ENCODE peak calls at places on chromosomes 4 and X, in nine cellular contexts. Z is activated CD4-positive, alpha-beta T cell treated with anti-CD3 and anti-CD28 coated beads for 24 hours; I is endothelial cell; R is suprapubic skin; M is CD4-positive, alpha-beta memory T cell; P is Calu3; V is COR-L47; W is stimulated activated naive B cell treated with anti-CD40 and anti-IgM and Interleukin-4, amounts not matched to agents 10 μg/mL and 1 μg/mL and 100 μg/mL, for 72 hours; H is NCI-H2171 treated with DMSO at 0.1 percent for 48 hours. K is an unnamed sample.

GRCh38 chr4:101229116-101229515 is 118.2 kb downstream of the PPP3CA start:
- DNase-seq in Z (no peak), I (no peak), R (no peak), M (no peak), P (no peak), V (no peak), W (no peak), H (no peak), K (no peak)

GRCh38 chr4:156673483-156673882 is 298.1 kb downstream of the PDGFC start:
- DNase-seq in Z (no peak), I (no peak), R (no peak), M (no peak), P (no peak), V (no peak), W (no peak), H (no peak), K (no peak)

GRCh38 chr4:91170756-91171155 is 1043.6 kb downstream of the CCSER1 start:
- DNase-seq in Z (no peak), I (no peak), R (no peak), M (no peak), P (no peak), V (no peak), W (no peak), H (no peak), K (no peak)

GRCh38 chrX:153925739-153926593 is at the start of gene ARHGAP4:
- DNase-seq in Z (no peak), I (no peak), R (no peak), M (peak; percentile 45), P (no peak), V (no peak), W (peak; percentile 61), H (no peak), K (peak; percentile 72)

GRCh38 chr4:109967798-109968520 is 55.3 kb downstream of the EGF start:
- DNase-seq in Z (no peak), I (no peak), R (no peak), M (no peak), P (peak; percentile 34), V (no peak), W (no peak), H (no peak), K (no peak)

GRCh38 chr4:101201421-101201820 is 145.9 kb downstream of the PPP3CA start:
- DNase-seq in Z (no peak), I (no peak), R (no peak), M (no peak), P (no peak), V (no peak), W (no peak), H (peak; percentile 72), K (no peak)

GRCh38 chrX:9369802-9370291 is 95.0 kb upstream of the TBL1X start:
- DNase-seq in Z (no peak), I (no peak), R (no peak), M (no peak), P (no peak), V (no peak), W (no peak), H (no peak), K (peak; percentile 83)

GRCh38 chr4:183876268-183876934 is 28.7 kb upstream of the STOX2 start:
- DNase-seq in Z (no peak), I (no peak), R (no peak), M (no peak), P (peak; percentile 54), V (peak; percentile 92), W (no peak), H (peak; percentile 66), K (no peak)

GRCh38 chrX:11678174-11678573 is 12.5 kb upstream of the ARHGAP6 start:
- DNase-seq in Z (no peak), I (peak; percentile 3), R (no peak), M (no peak), P (no peak), V (no peak), W (no peak), H (no peak), K (no peak)

GRCh38 chr4:158410272-158410671 is 111.4 kb upstream of the RXFP1 start:
- DNase-seq in Z (no peak), I (no peak), R (no peak), M (no peak), P (no peak), V (no peak), W (no peak), H (no peak), K (no peak)

GRCh38 chr4:145216532-145216931 is 36.1 kb upstream of the OTUD4 start:
- DNase-seq in Z (no peak), I (no peak), R (no peak), M (no peak), P (no peak), V (peak; percentile 15), W (no peak), H (peak; percentile 7), K (no peak)

GRCh38 chrX:31590581-31591113 is 518.8 kb upstream of the FTHL17 start:
- DNase-seq in Z (no peak), I (no peak), R (no peak), M (no peak), P (no peak), V (no peak), W (no peak), H (no peak), K (no peak)

GRCh38 chrX:115268421-115268820 is 21.1 kb upstream of the LUZP4 start:
- DNase-seq in Z (no peak), I (no peak), R (no peak), M (no peak), P (peak; percentile 7), V (peak; percentile 1), W (no peak), H (no peak), K (no peak)

GRCh38 chr4:26459756-26460530 is 30.3 kb downstream of the CCKAR start:
- DNase-seq in Z (no peak), I (no peak), R (no peak), M (no peak), P (no peak), V (no peak), W (no peak), H (no peak), K (no peak)

GRCh38 chr4:88027611-88028608 is 20.5 kb downstream of the PKD2 start:
- DNase-seq in Z (no peak), I (no peak), R (no peak), M (no peak), P (no peak), V (no peak), W (no peak), H (no peak), K (no peak)

GRCh38 chr4:139142980-139143379 is 34.0 kb downstream of the ELF2 start:
- DNase-seq in Z (no peak), I (no peak), R (no peak), M (no peak), P (no peak), V (no peak), W (no peak), H (no peak), K (peak; percentile 56)

GRCh38 chr4:113436360-113436759 is 325.2 kb downstream of the CAMK2D start:
- DNase-seq in Z (no peak), I (no peak), R (no peak), M (no peak), P (no peak), V (peak; percentile 38), W (no peak), H (peak; percentile 72), K (peak; percentile 11)

GRCh38 chr4:46270986-46271596 is 118.8 kb downstream of the GABRA2 start:
- DNase-seq in Z (no peak), I (no peak), R (no peak), M (no peak), P (no peak), V (no peak), W (no peak), H (peak; percentile 8), K (no peak)

K was measured in DND-41.